ENCODE peak calls at places on chromosomes 7 and 10, in six cellular contexts. I is fibroblast of pulmonary artery, A is cardiac muscle cell, P is pancreas, Q is transverse colon, X is heart left ventricle. G is an unnamed sample.

GRCh38 chr7:19290936-19291335 is 145.7 kb upstream of the FERD3L start:
- DNase-seq in I (no peak), A (no peak), P (no peak), Q (no peak), X (no peak), G (peak; percentile 11)

GRCh38 chr7:64877714-64878610 is 25.1 kb upstream of the ZNF273 start:
- DNase-seq in I (no peak), A (no peak), P (no peak), Q (no peak), X (no peak), G (no peak)

GRCh38 chr7:42494722-42495121 is 257.7 kb upstream of the GLI3 start:
- DNase-seq in I (no peak), A (no peak), P (no peak), Q (no peak), X (no peak), G (peak; percentile 8)

GRCh38 chr10:536371-536925 is 153.0 kb downstream of the DIP2C start:
- DNase-seq in I (no peak), A (no peak), P (no peak), Q (no peak), X (no peak), G (no peak)

GRCh38 chr10:111440501-111440900 is 363.7 kb downstream of the ADRA2A start:
- DNase-seq in I (no peak), A (no peak), P (no peak), Q (no peak), X (no peak), G (no peak)

GRCh38 chr7:32227746-32228145 is 157.5 kb upstream of the PDE1C start:
- DNase-seq in I (no peak), A (no peak), P (no peak), Q (no peak), X (no peak), G (no peak)

GRCh38 chr7:120259382-120259781 is 13.6 kb upstream of the KCND2 start:
- DNase-seq in I (peak; percentile 41), A (no peak), P (no peak), Q (no peak), X (no peak), G (peak; percentile 28)

GRCh38 chr7:44622342-44623151 is 16.1 kb downstream of the OGDH start:
- DNase-seq in I (no peak), A (no peak), P (no peak), Q (no peak), X (no peak), G (peak; percentile 52)

GRCh38 chr7:118104812-118105441 is 79.0 kb upstream of the LSM8 start:
- DNase-seq in I (peak; percentile 23), A (peak; percentile 27), P (no peak), Q (no peak), X (no peak), G (peak; percentile 65)

GRCh38 chr7:116030626-116031276 is at the start of gene TFEC:
- DNase-seq in I (peak; percentile 63), A (no peak), P (no peak), Q (no peak), X (no peak), G (peak; percentile 57)

GRCh38 chr7:1240296-1240820 is 7.7 kb downstream of the UNCX start:
- DNase-seq in I (no peak), A (no peak), P (no peak), Q (no peak), X (no peak), G (no peak)

GRCh38 chr10:34286136-34286739 is 528.9 kb downstream of the PARD3 start:
- DNase-seq in I (no peak), A (no peak), P (no peak), Q (no peak), X (no peak), G (peak; percentile 44)

GRCh38 chr10:128018704-128019103 is 107.5 kb downstream of the MKI67 start:
- DNase-seq in I (no peak), A (no peak), P (no peak), Q (no peak), X (no peak), G (no peak)

GRCh38 chr7:84157171-84157570 is 37.4 kb downstream of the SEMA3A start:
- DNase-seq in I (no peak), A (no peak), P (no peak), Q (no peak), X (no peak), G (no peak)

GRCh38 chr7:91656486-91657237 is 223.8 kb downstream of the MTERF1 start:
- DNase-seq in I (peak; percentile 82), A (no peak), P (no peak), Q (no peak), X (no peak), G (no peak)

GRCh38 chr7:157977306-157977705 is 610.3 kb downstream of the PTPRN2 start:
- DNase-seq in I (no peak), A (no peak), P (no peak), Q (no peak), X (no peak), G (no peak)

GRCh38 chr7:43077732-43078391 is 34.6 kb upstream of the HECW1 start:
- DNase-seq in I (peak; percentile 71), A (peak; percentile 14), P (no peak), Q (no peak), X (no peak), G (peak; percentile 36)

GRCh38 chr10:35079763-35080162 is 10.4 kb downstream of the CUL2 start:
- DNase-seq in I (peak; percentile 77), A (no peak), P (no peak), Q (no peak), X (no peak), G (peak; percentile 79)

GRCh38 chr7:46490406-46490805 is 569.3 kb upstream of the IGFBP3 start:
- DNase-seq in I (no peak), A (no peak), P (no peak), Q (no peak), X (no peak), G (no peak)

GRCh38 chr7:158322616-158323530 is 264.8 kb downstream of the PTPRN2 start:
- DNase-seq in I (no peak), A (no peak), P (no peak), Q (no peak), X (no peak), G (no peak)

GRCh38 chr7:121126801-121127534 is 138.5 kb downstream of the CPED1 start:
- DNase-seq in I (peak; percentile 70), A (no peak), P (no peak), Q (no peak), X (no peak), G (peak; percentile 74)

GRCh38 chr7:73454424-73454823 is 20.8 kb downstream of the FZD9 start:
- DNase-seq in I (peak; percentile 52), A (no peak), P (no peak), Q (no peak), X (no peak), G (no peak)

GRCh38 chr10:86523348-86523747 is 1.8 kb upstream of the WAPL start:
- DNase-seq in I (peak; percentile 26), A (peak; percentile 51), P (no peak), Q (no peak), X (no peak), G (peak; percentile 31)

GRCh38 chr7:126820925-126821324 is 431.8 kb downstream of the GRM8 start:
- DNase-seq in I (no peak), A (no peak), P (no peak), Q (no peak), X (no peak), G (no peak)

GRCh38 chr7:95469187-95469586 is 16.6 kb upstream of the ASB4 start:
- DNase-seq in I (no peak), A (no peak), P (no peak), Q (no peak), X (no peak), G (peak; percentile 35)

GRCh38 chr10:27759483-27760281 is 14.1 kb upstream of the MKX start:
- DNase-seq in I (no peak), A (no peak), P (no peak), Q (no peak), X (no peak), G (no peak)
- TF ChIP-seq CTCF in I (no peak), A (no peak), P (no peak), Q (no peak), X (no peak), G (no peak)

DNA sequence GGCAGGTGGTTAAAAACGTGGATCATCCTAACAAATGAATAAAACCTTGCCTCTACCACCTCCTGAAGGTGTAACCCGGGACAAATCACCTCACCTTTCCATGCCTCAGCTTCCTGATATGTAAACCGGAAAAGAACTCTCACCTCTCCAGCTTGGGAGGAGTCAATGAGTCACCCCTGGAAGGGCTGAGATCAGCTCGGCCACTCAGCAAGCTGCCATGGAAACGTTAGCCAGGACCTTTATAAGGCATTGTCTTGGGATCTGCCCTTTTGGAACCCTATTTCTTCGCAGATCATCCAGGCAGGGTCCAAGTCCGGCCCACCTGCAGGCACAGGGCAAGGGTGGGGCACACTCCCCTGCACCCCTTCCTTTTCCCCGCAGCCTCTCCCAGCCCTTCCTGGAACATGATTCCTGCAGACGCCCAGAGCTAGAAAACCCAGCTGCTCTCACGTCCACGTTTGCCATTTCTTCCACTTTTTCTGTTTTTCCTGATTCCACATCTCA is 81.6 kb upstream of the PFKP start:
- DNase-seq in I (no peak), A (no peak), P (peak; percentile 51), Q (peak; percentile 75), X (no peak), G (peak; percentile 43)
- H3K4me3 ChIP-seq in I (no peak overlapping the region), A (no peak overlapping the region), P (no peak overlapping the region), Q (no peak overlapping the region), X (no peak overlapping the region), G (no peak overlapping the region)

GRCh38 chr7:22477262-22477661 is 22.7 kb downstream of the STEAP1B start:
- DNase-seq in I (no peak), A (no peak), P (no peak), Q (no peak), X (no peak), G (no peak)

GRCh38 chr7:22474645-22475044 is 25.3 kb downstream of the STEAP1B start:
- DNase-seq in I (no peak), A (no peak), P (no peak), Q (no peak), X (no peak), G (no peak)

GRCh38 chr7:22477876-22478450 is 22.0 kb downstream of the STEAP1B start:
- DNase-seq in I (peak; percentile 15), A (no peak), P (no peak), Q (no peak), X (no peak), G (no peak)

GRCh38 chr7:22480523-22481075 is 19.4 kb downstream of the STEAP1B start:
- DNase-seq in I (no peak), A (peak; percentile 22), P (no peak), Q (no peak), X (no peak), G (no peak)

DNA sequence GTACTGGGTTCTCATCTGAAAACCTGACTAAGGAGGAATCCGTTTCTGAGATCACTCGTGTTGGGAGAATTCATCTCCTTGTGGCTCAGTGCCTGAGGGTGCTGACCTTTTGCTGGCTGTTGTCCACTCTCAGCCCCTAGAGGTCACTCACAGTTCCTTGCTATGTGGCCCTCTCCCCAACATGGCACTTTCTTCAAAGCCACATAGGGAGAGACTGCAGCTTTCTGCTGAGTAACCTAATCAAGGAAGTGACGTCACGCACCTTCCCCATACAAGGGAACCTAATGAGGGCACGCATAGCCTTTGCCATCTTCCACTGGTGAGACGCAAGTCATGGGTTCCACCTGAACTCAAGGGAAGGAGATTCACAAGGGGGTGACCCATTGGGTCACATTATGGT is 23.2 kb downstream of the STEAP1B start:
- DNase-seq in I (no peak), A (no peak), P (no peak), Q (no peak), X (no peak), G (no peak)
- TF ChIP-seq CTCF in I (no peak), A (no peak), P (no peak), Q (no peak), X (no peak), G (no peak)

DNA sequence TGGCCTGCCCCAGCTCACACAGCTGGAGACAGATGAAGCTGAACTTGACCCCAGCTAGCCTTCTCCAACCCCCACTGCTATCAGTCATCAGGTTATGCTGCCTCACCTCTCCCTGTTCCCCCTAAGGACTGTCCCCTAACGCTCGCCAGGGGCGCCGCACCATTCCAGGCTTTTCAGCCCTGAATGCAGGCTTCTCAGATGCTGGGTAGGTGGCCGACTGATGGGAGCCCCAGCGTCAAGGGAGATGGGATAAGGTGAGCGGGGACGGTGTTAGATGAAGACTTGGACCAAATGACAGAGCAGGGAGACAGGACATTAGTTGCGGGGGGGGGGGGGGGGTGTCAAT is 15.8 kb upstream of the OPALIN start:
- DNase-seq in I (no peak), A (peak; percentile 38), P (no peak), Q (no peak), X (no peak), G (no peak)
- H3K4me3 ChIP-seq in I (peak overlapping the region; percentile 51), A (peak overlapping the region; percentile 35), P (no peak overlapping the region), Q (no peak overlapping the region), X (peak overlapping the region; percentile 54), G (peak overlapping the region; percentile 58)

G was measured in choroid plexus epithelial cell.